ENCODE peak calls at places on chromosomes 3 and 15, in ten cellular contexts. R is A549, S is tibial nerve, O is mammary epithelial cell, I is psoas muscle, M is cardiac muscle cell, T is uterus, N is astrocyte, Q is tibial artery, J is left lung. K is an unnamed sample.

GRCh38 chr3:71127463-71128243 is 455.9 kb downstream of the FOXP1 start:
- DNase-seq in I (no peak), T (no peak), Q (no peak), J (no peak), M (peak; percentile 61), O (peak; percentile 71), N (peak; percentile 83), R (no peak), S (no peak), K (no peak)

GRCh38 chr3:21954709-21955108 is 203.7 kb upstream of the ZNF385D start:
- DNase-seq in N (peak; percentile 72), Q (no peak), R (no peak), J (no peak), T (no peak), I (no peak), M (no peak), S (no peak), O (no peak), K (no peak)

GRCh38 chr15:76199106-76200082 is 111.9 kb downstream of the ETFA start:
- DNase-seq in O (peak; percentile 27), M (no peak), I (peak; percentile 88), R (no peak), Q (peak; percentile 79), N (peak; percentile 83), T (peak; percentile 80), J (no peak), S (no peak), K (peak; percentile 69)

GRCh38 chr3:73622135-73622534 is 2.6 kb downstream of the PDZRN3 start:
- DNase-seq in Q (peak; percentile 45), O (no peak), M (peak; percentile 85), T (peak; percentile 45), J (peak; percentile 62), I (peak; percentile 44), N (no peak), S (no peak), R (no peak), K (no peak)

GRCh38 chr3:21665444-21665843 is 85.6 kb downstream of the ZNF385D start:
- DNase-seq in M (no peak), Q (no peak), I (no peak), O (peak; percentile 52), N (peak; percentile 48), T (no peak), J (no peak), R (no peak), S (no peak), K (no peak)

GRCh38 chr15:38144921-38145320 is 107.7 kb upstream of the SPRED1 start:
- DNase-seq in S (no peak), R (no peak), J (no peak), T (no peak), O (no peak), Q (no peak), M (no peak), I (no peak), N (peak; percentile 13), K (no peak)

GRCh38 chr15:98955331-98955730 is 52.3 kb downstream of the PGPEP1L start:
- DNase-seq in R (no peak), O (no peak), S (peak; percentile 49), M (no peak), J (no peak), N (no peak), T (peak; percentile 54), Q (peak; percentile 61), I (peak; percentile 45), K (no peak)

GRCh38 chr3:4306860-4307259 is 3.7 kb downstream of the SETMAR start:
- DNase-seq in O (peak; percentile 32), R (no peak), M (no peak), Q (no peak), N (no peak), T (no peak), I (no peak), S (no peak), J (no peak), K (no peak)

GRCh38 chr15:89912145-89912673 is 543 bp downstream of the ARPIN start:
- DNase-seq in T (no peak), O (no peak), J (peak; percentile 87), S (no peak), M (peak; percentile 43), N (no peak), I (peak; percentile 46), Q (peak; percentile 44), R (peak; percentile 44), K (peak; percentile 72)

GRCh38 chr15:20345401-20345958 is 196.1 kb downstream of the GOLGA6L6 start:
- DNase-seq in R (peak; percentile 9), Q (no peak), I (peak; percentile 19), M (no peak), J (peak; percentile 87), S (no peak), T (no peak), N (no peak), O (no peak), K (peak; percentile 49)

GRCh38 chr3:12934431-12934830 is 93.1 kb upstream of the RPL32 start:
- DNase-seq in I (peak; percentile 69), S (no peak), N (peak; percentile 74), Q (peak; percentile 75), R (no peak), M (peak; percentile 71), T (peak; percentile 64), O (no peak), J (no peak), K (no peak)

GRCh38 chr3:113948015-113948917 is 453 bp downstream of the ZDHHC23 start:
- DNase-seq in N (no peak), Q (no peak), J (peak; percentile 89), T (no peak), M (peak; percentile 57), R (peak; percentile 18), I (peak; percentile 16), S (no peak), O (peak; percentile 6), K (peak; percentile 69)

DNA sequence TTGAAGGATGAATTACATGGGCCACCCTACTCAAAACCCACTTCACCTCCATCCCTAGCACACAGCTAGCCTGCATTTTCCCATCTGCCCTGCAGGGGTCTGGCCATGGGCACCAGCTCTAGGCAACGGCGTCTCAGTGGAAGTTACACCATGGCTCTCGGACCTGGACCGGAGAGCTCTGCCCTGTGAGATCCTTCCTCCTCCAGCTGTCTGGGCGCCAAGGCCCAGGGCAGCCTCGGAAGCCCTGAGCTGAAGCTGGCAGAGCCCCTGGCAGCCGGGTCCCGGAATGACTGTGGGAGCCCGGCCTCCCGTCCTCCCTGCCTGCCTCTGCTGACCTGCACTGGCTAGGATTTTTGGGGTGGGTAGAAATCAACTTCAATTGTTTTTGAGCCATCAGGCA is 98.9 kb downstream of the CHSY1 start:
- DNase-seq in T (no peak), M (no peak), J (no peak), S (no peak), R (peak; percentile 45), I (no peak), Q (no peak), N (no peak), O (no peak), K (no peak)
- TF ChIP-seq CTCF in T (no peak), M (peak; percentile 39), J (no peak), S (no peak), R (peak; percentile 14), I (no peak), Q (no peak), N (peak; percentile 25), O (peak; percentile 27), K (peak; percentile 32)

DNA sequence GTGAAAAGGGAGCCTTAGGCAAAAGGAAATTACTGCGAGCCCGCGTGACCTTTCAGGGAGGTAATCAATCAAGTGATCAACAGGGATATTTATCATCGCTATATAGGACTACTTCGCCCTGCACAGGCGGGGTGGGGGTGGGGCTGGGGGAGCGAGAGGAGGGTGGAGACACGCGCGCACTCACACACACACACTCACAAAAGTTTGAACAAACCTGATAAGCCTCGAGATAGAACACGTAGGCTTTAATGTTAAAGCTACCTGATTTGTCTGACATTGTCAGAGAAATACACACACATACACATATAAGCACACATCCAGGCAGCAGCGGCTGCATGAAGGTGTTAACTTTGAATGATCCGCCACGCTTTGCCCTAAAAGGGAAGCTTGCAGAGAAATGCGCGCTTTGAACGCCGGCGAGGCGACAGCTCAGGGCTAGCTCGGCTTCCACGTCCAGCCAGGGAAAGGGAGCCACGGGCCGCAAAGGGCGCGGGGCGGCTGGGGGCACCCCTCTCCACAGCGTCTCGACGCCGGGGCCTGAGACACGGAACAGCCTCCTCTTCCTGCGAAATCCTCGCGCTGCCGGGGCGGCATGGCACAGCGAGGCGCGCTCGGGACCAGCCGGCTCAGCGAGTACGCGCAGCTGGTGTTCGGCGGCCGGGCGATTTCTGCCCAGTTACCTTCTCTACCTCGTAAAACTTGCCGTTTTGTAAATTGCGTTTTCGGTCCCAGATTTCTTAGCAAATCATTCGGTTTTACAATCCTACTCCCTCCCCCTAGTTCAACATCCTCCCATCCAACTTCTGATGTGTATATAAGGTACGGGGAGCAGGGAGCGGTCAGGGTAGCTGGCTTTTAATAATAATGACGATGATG is 4.8 kb upstream of the MECOM start:
- DNase-seq in O (no peak), J (peak; percentile 86), T (no peak), Q (no peak), M (peak; percentile 67), N (peak; percentile 28), I (peak; percentile 14), S (no peak), R (peak; percentile 18), K (no peak)
- H3K4me3 ChIP-seq in O (peak overlapping the region; percentile 41), J (peak overlapping the region; percentile 36), T (no peak overlapping the region), Q (peak overlapping the region; percentile 36), M (peak overlapping the region; percentile 41), N (peak overlapping the region; percentile 52), I (peak overlapping the region; percentile 54), S (peak overlapping the region; percentile 44), R (peak overlapping the region; percentile 34), K (peak overlapping the region; percentile 48)

DNA sequence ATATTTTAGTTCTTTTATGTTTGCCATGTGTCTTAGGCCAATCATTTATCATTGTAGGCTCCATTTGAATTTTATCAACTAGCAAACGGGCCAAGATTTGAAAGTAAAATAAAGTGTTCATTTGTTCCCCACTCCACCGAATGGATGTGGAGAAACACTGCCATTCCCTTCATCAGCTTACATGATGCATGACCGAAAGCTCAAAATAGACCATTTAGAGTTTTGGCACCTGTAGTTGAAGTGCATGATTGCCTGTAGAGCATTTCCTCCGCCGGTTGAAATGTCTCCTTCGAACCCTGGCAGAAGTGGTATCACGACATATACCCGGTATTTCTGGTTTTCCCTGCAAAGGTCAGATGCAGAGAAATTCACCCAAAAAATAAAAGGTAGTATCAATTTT is 165.6 kb downstream of the PLD1 start:
- DNase-seq in T (no peak), R (no peak), O (no peak), M (no peak), I (no peak), J (no peak), N (no peak), Q (no peak), S (no peak), K (no peak)
- H3K27ac ChIP-seq in T (no peak overlapping the region), R (no peak overlapping the region), O (no peak overlapping the region), M (peak overlapping the region; percentile 2), I (no peak overlapping the region), J (no peak overlapping the region), N (no peak overlapping the region), Q (no peak overlapping the region), S (no peak overlapping the region), K (no peak overlapping the region)

GRCh38 chr15:72585659-72586058 is 68.8 kb upstream of the GOLGA6B start:
- DNase-seq in R (peak; percentile 54), J (no peak), N (peak; percentile 7), S (no peak), O (peak; percentile 8), I (no peak), T (no peak), Q (no peak), M (no peak), K (no peak)
- TF ChIP-seq CTCF in R (no peak), J (no peak), N (peak; percentile 21), S (no peak), O (peak; percentile 40), I (peak; percentile 6), T (no peak), Q (no peak), M (peak; percentile 26), K (no peak)

GRCh38 chr15:88623632-88624031 is 2.5 kb downstream of the AEN start:
- DNase-seq in O (no peak), R (no peak), J (no peak), I (no peak), M (no peak), S (no peak), T (no peak), N (no peak), Q (no peak), K (peak; percentile 62)
- H3K4me3 ChIP-seq in O (peak overlapping the region; percentile 76), R (peak overlapping the region; percentile 82), J (peak overlapping the region; percentile 99), I (no peak overlapping the region), M (no peak overlapping the region), S (no peak overlapping the region), T (no peak overlapping the region), N (peak overlapping the region; percentile 86), Q (no peak overlapping the region), K (no peak overlapping the region)